ENCODE peak calls at places on chromosomes 11 and 22, in seven cellular contexts. I is H7; E is stimulated activated CD8-positive, alpha-beta memory T cell treated with anti-CD3 and anti-CD28 coated beads, Interleukin-4, amount 100 ng/mL, for 1 hour; J is left colon; V is A172; P is heart left ventricle; H is Right ventricle myocardium inferior. C is an unnamed sample.

GRCh38 chr11:95884364-95884763 is 39.5 kb downstream of the MTMR2 start:
- DNase-seq in I (no peak), J (no peak), V (peak), E (no peak), H (no peak), P (no peak), C (peak)

GRCh38 chr22:43050995-43051394 is 36.0 kb upstream of the PACSIN2 start:
- DNase-seq in E (no peak), H (no peak), I (peak), J (no peak), V (no peak), P (no peak), C (no peak)

GRCh38 chr22:17083811-17084540 is 824 bp upstream of the IL17RA start:
- DNase-seq in J (peak), E (no peak), P (peak), V (no peak), H (no peak), I (no peak), C (no peak)

GRCh38 chr11:11843233-11843632 is 1.5 kb downstream of the USP47 start:
- DNase-seq in H (no peak), P (no peak), V (peak), J (no peak), E (no peak), I (no peak), C (peak)

GRCh38 chr11:5737091-5737490 is 843 bp downstream of the OR56B1 start:
- DNase-seq in I (no peak), V (no peak), H (no peak), E (no peak), P (no peak), J (no peak), C (peak)

GRCh38 chr11:33790088-33790487 is 15.8 kb upstream of the FBXO3 start:
- DNase-seq in P (no peak), H (no peak), E (no peak), J (no peak), I (no peak), V (no peak), C (no peak)

GRCh38 chr11:2149471-2150205 is 10.4 kb upstream of the IGF2 start:
- DNase-seq in V (no peak), H (peak), J (no peak), E (no peak), I (no peak), P (no peak), C (no peak)

GRCh38 chr11:119100246-119100959 is 1.2 kb downstream of the DPAGT1 start:
- DNase-seq in P (no peak), V (peak), J (no peak), I (no peak), H (no peak), E (no peak), C (peak)

GRCh38 chr11:21289686-21290085 is 620.3 kb downstream of the NELL1 start:
- DNase-seq in P (no peak), V (no peak), I (no peak), E (no peak), J (no peak), H (no peak), C (no peak)

GRCh38 chr11:62678770-62679696 is at the start of gene UBXN1:
- DNase-seq in E (peak), I (peak), J (peak), V (peak), H (peak), P (peak), C (peak)

GRCh38 chr11:85896871-85897270 is 41.7 kb downstream of the CCDC83 start:
- DNase-seq in E (no peak), I (no peak), J (no peak), H (no peak), P (no peak), V (no peak), C (no peak)

GRCh38 chr11:75768909-75769771 is 562 bp downstream of the DGAT2 start:
- DNase-seq in V (no peak), H (no peak), J (no peak), I (peak), P (no peak), E (no peak), C (no peak)

GRCh38 chr11:123546515-123546914 is 107.9 kb downstream of the SCN3B start:
- DNase-seq in V (peak), I (no peak), H (no peak), P (no peak), E (no peak), J (no peak), C (no peak)

GRCh38 chr11:79413258-79413657 is 27.6 kb downstream of the TENM4 start:
- DNase-seq in J (peak), H (peak), E (no peak), P (peak), V (peak), I (peak), C (peak)

GRCh38 chr11:48012051-48012391 is 31.7 kb downstream of the PTPRJ start:
- DNase-seq in H (no peak), P (no peak), V (no peak), J (no peak), I (no peak), E (no peak), C (no peak)

GRCh38 chr11:133122260-133122659 is 410.0 kb downstream of the OPCML start:
- DNase-seq in V (no peak), P (no peak), E (no peak), H (no peak), I (no peak), J (no peak), C (no peak)

GRCh38 chr22:17727244-17727892 is 46.9 kb downstream of the BID start:
- DNase-seq in E (no peak), J (no peak), H (no peak), P (no peak), V (no peak), I (no peak), C (no peak)

GRCh38 chr11:57798905-57799559 is 37.4 kb downstream of the CTNND1 start:
- DNase-seq in P (peak), I (no peak), J (peak), H (no peak), V (peak), E (no peak), C (peak)

GRCh38 chr11:64092119-64092760 is 56.5 kb downstream of the FLRT1 start:
- DNase-seq in E (no peak), P (no peak), J (no peak), V (no peak), I (peak), H (no peak), C (no peak)

GRCh38 chr11:64156235-64157011 is 9.5 kb downstream of the MACROD1 start:
- DNase-seq in P (peak), E (no peak), J (no peak), H (no peak), I (no peak), V (no peak), C (no peak)

GRCh38 chr11:23233075-23233474 is 372.8 kb upstream of the CCDC179 start:
- DNase-seq in H (no peak), I (no peak), P (no peak), J (no peak), E (no peak), V (peak), C (no peak)